ENCODE peak calls at places on chromosomes 6 and 20, in five cellular contexts. U is GM12878, R is IMR-90, O is K562, E is SK-N-SH. F is an unnamed sample.

GRCh38 chr6:152815230-152815922 is 64.8 kb downstream of the VIP start:
- DNase-seq in E (peak), U (no peak), R (no peak), O (no peak), F (no peak)

GRCh38 chr20:49964964-49965780 is 17.6 kb upstream of the SNAI1 start:
- DNase-seq in U (no peak), R (no peak), O (peak), E (peak), F (peak)

GRCh38 chr6:108133594-108134179 is 32.1 kb upstream of the NR2E1 start:
- DNase-seq in E (peak), U (no peak), R (peak), O (peak), F (peak)

GRCh38 chr20:64165866-64166600 is 1.8 kb downstream of the MYT1 start:
- DNase-seq in R (no peak), U (no peak), O (no peak), E (peak), F (no peak)

GRCh38 chr20:17761612-17762011 is 61.8 kb downstream of the BANF2 start:
- DNase-seq in O (peak), E (peak), U (no peak), R (no peak), F (no peak)

GRCh38 chr6:145137425-145137824 is 597.9 kb downstream of the EPM2A start:
- DNase-seq in O (no peak), E (no peak), U (no peak), R (peak), F (peak)

GRCh38 chr20:34022154-34022842 is 28.6 kb downstream of the RALY start:
- DNase-seq in O (peak), R (no peak), E (peak), U (peak), F (peak)

GRCh38 chr6:25925808-25926325 is 4.6 kb downstream of the SLC17A2 start:
- DNase-seq in O (no peak), E (peak), R (no peak), U (no peak), F (no peak)

GRCh38 chr6:143100429-143100828 is 39.7 kb downstream of the AIG1 start:
- DNase-seq in R (no peak), E (no peak), O (no peak), U (no peak), F (no peak)

GRCh38 chr6:83884523-83884922 is 25.0 kb downstream of the CYB5R4 start:
- DNase-seq in U (peak), E (peak), R (peak), O (peak), F (peak)

GRCh38 chr6:79127660-79128059 is 49.6 kb upstream of the PHIP start:
- DNase-seq in O (no peak), E (no peak), U (no peak), R (no peak), F (peak)

GRCh38 chr6:142088858-142089216 is 43.9 kb upstream of the GJE1 start:
- DNase-seq in U (no peak), E (peak), R (peak), O (peak), F (no peak)

GRCh38 chr20:34754611-34755010 is 50.5 kb downstream of the TP53INP2 start:
- DNase-seq in R (no peak), U (no peak), O (no peak), E (no peak), F (no peak)

GRCh38 chr6:26017567-26017966 is 55.0 kb downstream of the TRIM38 start:
- DNase-seq in E (no peak), R (peak), U (no peak), O (no peak), F (no peak)

GRCh38 chr6:129590408-129591022 is 119.5 kb downstream of the ARHGAP18 start:
- DNase-seq in E (no peak), O (no peak), U (no peak), R (peak), F (no peak)

GRCh38 chr20:48052492-48052870 is 267.2 kb upstream of the SULF2 start:
- DNase-seq in E (peak), R (no peak), O (no peak), U (no peak), F (no peak)

GRCh38 chr6:40879169-40879568 is 159.9 kb downstream of the UNC5CL start:
- DNase-seq in U (no peak), E (no peak), R (no peak), O (no peak), F (no peak)

GRCh38 chr6:35919085-35919826 is 1.6 kb downstream of the SRPK1 start:
- DNase-seq in U (no peak), O (peak), R (peak), E (no peak), F (peak)

GRCh38 chr6:45667265-45667664 is 289.5 kb upstream of the SUPT3H start:
- DNase-seq in O (no peak), R (no peak), E (no peak), U (no peak), F (no peak)

GRCh38 chr6:52522151-52522626 is 54.7 kb downstream of the TRAM2 start:
- DNase-seq in O (peak), U (no peak), E (peak), R (peak), F (no peak)

GRCh38 chr6:62283359-62283758 is 2.7 kb downstream of the KHDRBS2 start:
- DNase-seq in R (no peak), E (no peak), U (no peak), O (no peak), F (no peak)

GRCh38 chr6:132246632-132247270 is 154.5 kb downstream of the MOXD1 start:
- DNase-seq in E (no peak), U (no peak), R (no peak), O (no peak), F (no peak)

GRCh38 chr6:107064579-107065065 is 36.6 kb downstream of the MTRES1 start:
- DNase-seq in O (no peak), R (peak), U (no peak), E (no peak), F (peak)

GRCh38 chr6:63527658-63528514 is 44.4 kb upstream of the LOC128125822 start:
- DNase-seq in R (peak), O (no peak), E (no peak), U (no peak), F (peak)

GRCh38 chr6:37783831-37784584 is 35.5 kb upstream of the ZFAND3 start:
- DNase-seq in E (no peak), R (no peak), O (no peak), U (no peak), F (no peak)

GRCh38 chr6:38417521-38417920 is 222.2 kb downstream of the BTBD9 start:
- DNase-seq in U (no peak), O (no peak), R (no peak), E (no peak), F (no peak)

GRCh38 chr6:48883116-48883515 is 579.9 kb downstream of the MMUT start:
- DNase-seq in U (no peak), R (no peak), O (no peak), E (no peak), F (no peak)

GRCh38 chr6:132812255-132812732 is 2.1 kb upstream of the RPS12 start:
- DNase-seq in R (peak), U (no peak), E (no peak), O (peak), F (peak)

GRCh38 chr6:158399040-158399700 is 86.9 kb downstream of the TULP4 start:
- DNase-seq in U (no peak), R (no peak), O (no peak), E (no peak), F (no peak)

GRCh38 chr20:62858059-62858458 is 3.6 kb downstream of the TCFL5 start:
- DNase-seq in U (no peak), O (no peak), E (no peak), R (no peak), F (no peak)

GRCh38 chr6:53514677-53515076 is 30.2 kb downstream of the GCLC start:
- DNase-seq in U (no peak), E (no peak), R (no peak), O (no peak), F (no peak)

GRCh38 chr6:8041933-8042583 is 22.1 kb downstream of the BLOC1S5 start:
- DNase-seq in U (no peak), O (no peak), R (no peak), E (no peak), F (no peak)

GRCh38 chr6:142279350-142280180 is 22.2 kb upstream of the ADGRG6 start:
- DNase-seq in R (peak), U (no peak), O (no peak), E (no peak), F (peak)

GRCh38 chr6:47633141-47633540 is 65.2 kb upstream of the ADGRF4 start:
- DNase-seq in U (no peak), R (no peak), E (peak), O (peak), F (no peak)

GRCh38 chr6:11343963-11344714 is 111.7 kb upstream of the NEDD9 start:
- DNase-seq in E (no peak), R (no peak), U (no peak), O (no peak), F (peak)

GRCh38 chr6:38943964-38944363 is 104.6 kb upstream of the GLP1R start:
- DNase-seq in U (no peak), O (no peak), E (no peak), R (no peak), F (no peak)

GRCh38 chr6:88629838-88630462 is 333.5 kb downstream of the RNGTT start:
- DNase-seq in O (no peak), E (no peak), U (no peak), R (no peak), F (no peak)

GRCh38 chr6:100464162-100464851 is 414 bp downstream of the SIM1 start:
- DNase-seq in E (no peak), U (no peak), O (no peak), R (no peak), F (no peak)

GRCh38 chr20:48350291-48350988 is 477.4 kb downstream of the PREX1 start:
- DNase-seq in R (no peak), U (no peak), O (peak), E (peak), F (peak)

GRCh38 chr6:16909599-16910360 is 148.5 kb upstream of the ATXN1 start:
- DNase-seq in E (no peak), R (peak), O (no peak), U (no peak), F (no peak)
- TF ChIP-seq MXI1 in E (no peak), R (no peak), O (no peak), U (no peak), F (no peak)

GRCh38 chr20:57561356-57562279 is 708 bp downstream of the PCK1 start:
- DNase-seq in O (no peak), E (no peak), U (no peak), R (no peak), F (no peak)
- H3K27ac ChIP-seq in O (peak), E (no peak), U (no peak), R (no peak), F (peak)

GRCh38 chr20:36628076-36628475 is 17.9 kb downstream of the SLA2 start:
- DNase-seq in R (peak), O (no peak), E (no peak), U (no peak), F (peak)

GRCh38 chr20:36620917-36621316 is 15.3 kb downstream of the RAB5IF start:
- DNase-seq in O (no peak), E (no peak), U (no peak), R (no peak), F (no peak)

GRCh38 chr20:36624925-36625324 is 19.3 kb downstream of the RAB5IF start:
- DNase-seq in R (no peak), U (no peak), E (no peak), O (no peak), F (no peak)

GRCh38 chr20:36623444-36623843 is 17.9 kb downstream of the RAB5IF start:
- DNase-seq in U (no peak), E (no peak), R (no peak), O (no peak), F (peak)

GRCh38 chr20:36624068-36624813 is 18.7 kb downstream of the RAB5IF start:
- DNase-seq in O (no peak), U (no peak), R (no peak), E (no peak), F (peak)
- TF ChIP-seq MXI1 in O (no peak), U (no peak), R (no peak), E (no peak), F (peak)

GRCh38 chr20:31712564-31713311 is 9.9 kb downstream of the BCL2L1 start:
- DNase-seq in U (no peak), R (peak), O (no peak), E (no peak), F (peak)

GRCh38 chr20:31710423-31711250 is 12.0 kb downstream of the BCL2L1 start:
- DNase-seq in R (no peak), E (no peak), O (no peak), U (no peak), F (no peak)

GRCh38 chr20:31712112-31712553 is 10.5 kb downstream of the BCL2L1 start:
- DNase-seq in E (no peak), R (no peak), U (no peak), O (peak), F (peak)

GRCh38 chr20:31709939-31710338 is 12.7 kb downstream of the BCL2L1 start:
- DNase-seq in O (no peak), E (no peak), U (no peak), R (no peak), F (peak)

DNA sequence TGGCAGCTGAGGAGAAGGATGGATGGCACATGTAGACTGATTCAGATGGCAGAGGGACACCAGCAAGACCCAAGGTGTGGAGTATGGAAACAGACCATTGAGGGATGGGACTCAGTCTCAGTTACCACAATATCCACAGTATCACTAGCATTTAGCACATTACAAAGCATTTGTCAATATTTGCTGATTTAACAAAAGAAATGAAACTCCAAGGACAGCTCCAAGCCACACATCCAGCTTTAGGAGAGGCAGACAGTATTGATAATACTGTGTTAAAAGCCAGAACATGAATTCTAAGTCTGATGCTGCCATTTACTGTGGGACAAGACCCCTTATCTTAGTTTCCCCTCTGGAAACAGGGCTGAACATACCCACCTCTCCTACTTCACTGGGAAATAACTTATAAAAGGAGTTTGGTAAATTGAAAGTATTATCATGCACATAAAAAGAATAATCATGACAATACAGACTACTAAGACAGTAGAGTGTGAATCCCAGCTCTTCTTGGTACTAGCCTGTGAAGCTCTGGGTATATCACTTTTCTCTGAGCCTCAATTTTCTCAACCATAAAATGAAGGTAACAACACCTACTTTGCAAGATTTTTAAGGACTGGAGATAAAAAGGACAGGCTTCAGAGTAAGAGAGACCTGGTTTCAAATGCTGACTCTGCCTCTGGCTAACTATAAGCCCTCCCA is 11.1 kb downstream of the BCL2L1 start:
- DNase-seq in O (no peak), E (no peak), U (no peak), R (no peak), F (peak)
- H3K27ac ChIP-seq in O (peak), E (peak), U (no peak), R (peak), F (peak)

F was measured in HepG2.